ENCODE peak calls at places on chromosomes 4 and X, in six cellular contexts. Q is RPMI7951; A is activated T-cell treated with anti-CD3 and anti-CD28 coated beads for 1 hour; D is iPS-NIHi11; L is stimulated activated CD8-positive, alpha-beta memory T cell treated with anti-CD3 and anti-CD28 coated beads, Interleukin-4, amount 100 ng/mL, for 1 hour; J is stimulated activated CD4-positive, alpha-beta T cell treated with anti-CD3 and anti-CD28 coated beads, Interleukin-2, amount 100 ng/mL, for 48 hours. B is an unnamed sample.

GRCh38 chr4:39259571-39260330 is 77.4 kb downstream of the WDR19 start:
- DNase-seq in J (no peak), A (no peak), D (no peak), Q (no peak), L (no peak), B (no peak)

GRCh38 chr4:62940229-62940628 is 1469.0 kb downstream of the TECRL start:
- DNase-seq in D (no peak), Q (no peak), J (no peak), L (no peak), A (no peak), B (no peak)

GRCh38 chr4:86564795-86565194 is 29.3 kb upstream of the PTPN13 start:
- DNase-seq in J (no peak), D (no peak), L (no peak), A (no peak), Q (peak), B (no peak)

GRCh38 chr4:16082038-16082423 is 1.8 kb downstream of the PROM1 start:
- DNase-seq in J (no peak), A (no peak), L (no peak), D (peak), Q (no peak), B (no peak)

GRCh38 chrX:12945494-12945893 is 29.4 kb upstream of the TMSB4X start:
- DNase-seq in J (no peak), L (no peak), Q (no peak), D (no peak), A (no peak), B (no peak)

GRCh38 chr4:43234626-43235025 is 342.1 kb downstream of the GRXCR1 start:
- DNase-seq in A (no peak), D (no peak), L (no peak), J (no peak), Q (peak), B (no peak)

GRCh38 chr4:77911842-77912450 is 49.3 kb downstream of the MRPL1 start:
- DNase-seq in J (no peak), D (no peak), Q (peak), A (no peak), L (no peak), B (peak)

GRCh38 chrX:54560411-54560810 is 30.4 kb downstream of the GNL3L start:
- DNase-seq in J (no peak), L (no peak), D (no peak), Q (no peak), A (no peak), B (no peak)

GRCh38 chrX:155313766-155314165 is 20.6 kb downstream of the CLIC2 start:
- DNase-seq in J (no peak), Q (peak), D (no peak), L (no peak), A (no peak), B (no peak)

GRCh38 chr4:56787380-56787779 is 34.1 kb downstream of the SPINK2 start:
- DNase-seq in J (no peak), L (no peak), Q (no peak), A (no peak), D (no peak), B (no peak)

GRCh38 chrX:1534321-1535168 is 2.4 kb downstream of the P2RY8 start:
- DNase-seq in L (no peak), J (no peak), A (no peak), D (peak), Q (no peak), B (peak)

GRCh38 chrX:9707306-9708015 is 58.2 kb downstream of the GPR143 start:
- DNase-seq in Q (peak), J (no peak), L (no peak), D (no peak), A (no peak), B (no peak)

GRCh38 chr4:804804-805203 is 21.1 kb downstream of the CPLX1 start:
- DNase-seq in Q (no peak), J (no peak), D (no peak), L (no peak), A (no peak), B (no peak)

GRCh38 chrX:117996918-117997480 is 119.6 kb downstream of the KLHL13 start:
- DNase-seq in J (no peak), A (no peak), D (peak), L (no peak), Q (no peak), B (no peak)